ENCODE peak calls at places on chromosomes 3 and 15, in nine cellular contexts. U is uterus, D is GM12878, S is ovary, O is suprapubic skin, N is esophagus squamous epithelium, I is adrenal gland, K is IMR-90, C is right lobe of liver. H is an unnamed sample.

GRCh38 chr3:188021502-188022040 is 132.4 kb upstream of the LPP start:
- DNase-seq in C (no peak), D (no peak), O (no peak), N (no peak), K (peak; percentile 84), S (no peak), I (no peak), U (no peak), H (no peak)

GRCh38 chr15:48500595-48500994 is 144.9 kb downstream of the FBN1 start:
- DNase-seq in I (no peak), D (no peak), U (no peak), N (no peak), S (no peak), C (no peak), O (no peak), K (peak; percentile 56), H (no peak)

GRCh38 chr3:107242579-107242978 is 134.7 kb upstream of the CCDC54 start:
- DNase-seq in N (no peak), S (no peak), U (no peak), O (no peak), C (no peak), K (no peak), D (no peak), I (no peak), H (no peak)

GRCh38 chr3:64728994-64729393 is 41.2 kb upstream of the ADAMTS9 start:
- DNase-seq in N (no peak), C (no peak), K (no peak), D (no peak), S (no peak), U (no peak), O (no peak), I (no peak), H (no peak)

GRCh38 chr3:177141899-177142651 is 55.2 kb downstream of the TBL1XR1 start:
- DNase-seq in K (no peak), U (no peak), O (no peak), I (no peak), D (no peak), C (no peak), S (no peak), N (no peak), H (no peak)

GRCh38 chr3:41362638-41363559 is 163.6 kb downstream of the CTNNB1 start:
- DNase-seq in O (no peak), N (no peak), S (no peak), I (no peak), C (no peak), D (no peak), U (no peak), K (no peak), H (no peak)

GRCh38 chr3:127668906-127669305 is 3.8 kb upstream of the ABTB1 start:
- DNase-seq in K (no peak), C (no peak), S (no peak), I (no peak), O (peak; percentile 13), D (no peak), U (no peak), N (no peak), H (no peak)

GRCh38 chr15:65323071-65323511 is 18.6 kb downstream of the RNU5B-1 start:
- DNase-seq in O (no peak), U (no peak), D (no peak), C (no peak), S (peak; percentile 51), N (no peak), I (peak; percentile 79), K (peak; percentile 24), H (no peak)

GRCh38 chr3:15903776-15904720 is 106.3 kb upstream of the ANKRD28 start:
- DNase-seq in K (no peak), U (peak; percentile 27), D (no peak), S (no peak), N (no peak), C (peak; percentile 90), O (no peak), I (peak; percentile 85), H (no peak)

GRCh38 chr3:115580566-115580965 is 42.7 kb upstream of the GAP43 start:
- DNase-seq in O (no peak), D (no peak), N (no peak), U (no peak), S (no peak), K (no peak), I (no peak), C (no peak), H (no peak)

GRCh38 chr3:52530918-52531635 is 2.6 kb downstream of the NT5DC2 start:
- DNase-seq in I (no peak), C (no peak), K (no peak), O (peak; percentile 75), S (peak; percentile 17), D (no peak), U (no peak), N (no peak), H (peak; percentile 67)

GRCh38 chr3:170321326-170322034 is 36.0 kb upstream of the SKIL start:
- DNase-seq in K (no peak), U (no peak), I (no peak), C (no peak), S (no peak), N (no peak), D (no peak), O (no peak), H (peak; percentile 80)

GRCh38 chr3:193665370-193665989 is 72.5 kb downstream of the OPA1 start:
- DNase-seq in C (no peak), D (no peak), O (no peak), I (no peak), N (no peak), U (no peak), S (no peak), K (peak; percentile 54), H (no peak)

GRCh38 chr15:78715930-78716329 is 74.9 kb upstream of the CHRNB4 start:
- DNase-seq in O (no peak), K (peak; percentile 82), C (no peak), U (no peak), I (no peak), D (no peak), N (no peak), S (no peak), H (no peak)

GRCh38 chr15:92098869-92099268 is 245.4 kb downstream of the SLCO3A1 start:
- DNase-seq in I (no peak), U (no peak), N (no peak), C (no peak), K (no peak), S (no peak), O (no peak), D (no peak), H (no peak)

GRCh38 chr15:26771168-26771916 is 1.5 kb downstream of the GABRB3 start:
- DNase-seq in K (no peak), D (no peak), I (peak; percentile 39), S (no peak), O (no peak), C (peak; percentile 61), U (no peak), N (no peak), H (no peak)

GRCh38 chr15:79702621-79703020 is 194.2 kb downstream of the MTHFS start:
- DNase-seq in D (no peak), K (no peak), N (no peak), U (no peak), O (no peak), S (no peak), I (no peak), C (no peak), H (no peak)

DNA sequence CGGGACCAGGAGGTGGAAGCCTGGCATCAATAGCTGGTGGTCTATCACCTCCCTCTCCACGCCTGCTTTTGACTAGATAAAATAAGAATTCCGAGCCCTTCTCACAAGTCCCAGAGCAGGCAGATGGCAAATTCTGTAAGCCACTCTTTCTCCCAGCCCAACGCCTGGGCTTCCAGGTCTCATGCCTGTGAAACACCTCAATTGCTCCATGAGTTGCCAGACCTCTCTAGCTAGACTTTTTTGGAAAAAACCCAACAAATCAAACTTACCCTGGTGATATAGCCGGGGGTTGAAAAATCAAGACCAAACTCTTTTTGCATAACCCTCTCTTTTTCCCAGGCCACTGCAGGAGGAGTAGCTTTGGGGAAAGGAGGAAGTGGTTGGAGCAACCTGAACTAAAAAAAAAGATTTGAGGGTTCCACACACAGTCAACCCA is 7.0 kb downstream of the BHLHE40 start:
- DNase-seq in D (no peak), C (no peak), S (no peak), I (no peak), U (no peak), N (no peak), K (peak; percentile 64), O (no peak), H (no peak)
- H3K4me3 ChIP-seq in D (peak overlapping the region; percentile 70), C (peak overlapping the region; percentile 35), S (peak overlapping the region; percentile 45), I (peak overlapping the region; percentile 49), U (peak overlapping the region; percentile 40), N (peak overlapping the region; percentile 66), K (peak overlapping the region; percentile 25), O (peak overlapping the region; percentile 37), H (peak overlapping the region; percentile 20)

GRCh38 chr15:51184637-51185036 is 89.9 kb upstream of the TNFAIP8L3 start:
- DNase-seq in K (no peak), D (no peak), S (no peak), C (no peak), U (no peak), I (no peak), N (no peak), O (no peak), H (no peak)
- TF ChIP-seq POLR2A in K (no peak), D (no peak), S (no peak), C (no peak), U (no peak), I (no peak), N (no peak), O (no peak), H (no peak)

DNA sequence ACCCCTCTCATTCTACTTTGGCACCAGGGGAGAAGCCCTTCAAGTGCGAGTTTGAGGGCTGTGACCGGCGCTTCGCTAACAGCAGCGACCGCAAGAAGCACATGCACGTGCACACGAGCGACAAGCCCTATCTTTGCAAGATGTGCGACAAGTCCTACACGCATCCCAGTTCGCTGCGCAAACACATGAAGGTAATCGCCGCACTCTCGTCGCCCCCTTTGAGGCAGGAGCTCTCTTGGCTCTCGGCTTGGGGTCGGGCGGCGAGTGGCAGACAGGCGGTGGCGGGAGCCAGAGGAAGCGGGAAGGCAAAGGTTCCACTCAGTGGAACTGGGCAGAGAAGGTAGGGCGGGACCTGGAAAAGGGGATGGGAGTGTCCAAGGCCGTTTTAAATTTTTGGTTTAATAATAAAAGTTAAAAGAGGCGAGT is 3.3 kb downstream of the ZIC1 start:
- DNase-seq in D (no peak), S (no peak), O (no peak), I (no peak), C (no peak), K (no peak), U (no peak), N (no peak), H (no peak)
- H3K27me3 ChIP-seq in D (peaks cover 6% of the 10 kb centered on the region), S (peaks cover 4% of the 10 kb centered on the region), O (peaks cover 100% of the 10 kb centered on the region), I (peaks cover 89% of the 10 kb centered on the region), C (peaks cover 16% of the 10 kb centered on the region), K (peaks cover 82% of the 10 kb centered on the region), U (peaks cover 35% of the 10 kb centered on the region), N (peaks cover 26% of the 10 kb centered on the region), H (peaks cover 96% of the 10 kb centered on the region)

DNA sequence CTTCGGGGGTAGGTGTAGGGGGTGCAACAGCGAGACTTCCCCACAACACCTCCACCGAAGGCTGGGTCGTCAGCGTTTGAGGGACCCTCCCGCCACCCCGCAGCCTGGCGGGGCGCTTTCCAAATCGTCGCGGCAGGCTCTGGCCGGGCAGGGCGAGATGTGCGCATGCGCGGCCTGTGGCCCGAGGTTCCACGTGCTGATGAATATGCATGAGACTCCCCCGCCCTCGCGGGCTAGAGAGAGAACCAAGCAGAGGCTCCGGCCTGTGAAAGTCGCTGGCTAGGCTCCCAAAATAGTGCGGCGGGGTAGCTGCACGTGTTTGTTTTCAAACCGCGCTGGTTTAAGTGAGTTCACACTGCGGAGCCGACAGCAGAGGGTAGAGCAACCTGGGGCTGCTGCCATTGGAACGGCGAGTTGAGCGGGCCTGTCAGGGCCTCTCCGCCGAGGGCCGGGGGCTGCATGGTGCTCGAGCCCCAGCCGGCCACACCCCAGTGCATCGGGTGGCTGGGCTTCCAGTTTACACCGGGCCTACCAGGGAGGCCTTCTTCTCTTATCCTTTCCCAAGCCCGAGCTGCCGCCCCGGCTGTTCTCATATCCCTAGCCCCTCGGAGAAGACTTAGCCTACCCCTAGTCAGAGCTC is 10.0 kb downstream of the ZIC1 start:
- DNase-seq in K (peak; percentile 15), N (no peak), S (peak; percentile 53), O (no peak), U (no peak), I (peak; percentile 26), C (no peak), D (no peak), H (no peak)
- H3K4me3 ChIP-seq in K (peak overlapping the region; percentile 23), N (peak overlapping the region; percentile 53), S (no peak overlapping the region), O (peak overlapping the region; percentile 35), U (peak overlapping the region; percentile 8), I (peak overlapping the region; percentile 38), C (no peak overlapping the region), D (no peak overlapping the region), H (no peak overlapping the region)